ENCODE peak calls at places on chromosome 1, in seven cellular contexts. F, N, J, Q, C, O and M are unnamed samples.

GRCh38 chr1:17258116-17258757 is 9.3 kb downstream of the PADI3 start:
- DNase-seq in F (no peak), N (no peak), J (no peak), Q (no peak), C (no peak), O (no peak), M (no peak)

GRCh38 chr1:110237406-110238152 is 27.5 kb downstream of the KCNC4 start:
- DNase-seq in F (no peak), N (no peak), J (no peak), Q (no peak), C (no peak), O (no peak), M (no peak)

GRCh38 chr1:221439008-221439733 is 302.7 kb downstream of the DUSP10 start:
- DNase-seq in F (peak), N (no peak), J (no peak), Q (no peak), C (peak), O (no peak), M (no peak)

GRCh38 chr1:59368007-59368670 is 71.2 kb downstream of the FGGY start:
- DNase-seq in F (no peak), N (no peak), J (no peak), Q (no peak), C (no peak), O (no peak), M (no peak)

GRCh38 chr1:204426035-204426436 is 14.4 kb upstream of the PPP1R15B start:
- DNase-seq in F (no peak), N (no peak), J (no peak), Q (no peak), C (peak), O (no peak), M (no peak)

GRCh38 chr1:27037518-27037917 is 24.9 kb upstream of the TENT5B start:
- DNase-seq in F (no peak), N (no peak), J (no peak), Q (no peak), C (no peak), O (no peak), M (no peak)

GRCh38 chr1:53615101-53615500 is 123.9 kb downstream of the GLIS1 start:
- DNase-seq in F (no peak), N (no peak), J (no peak), Q (no peak), C (no peak), O (peak), M (no peak)

GRCh38 chr1:171841050-171841910 is at the start of gene DNM3:
- DNase-seq in F (peak), N (peak), J (peak), Q (no peak), C (peak), O (peak), M (peak)

GRCh38 chr1:43293171-43293570 is 7.6 kb upstream of the TIE1 start:
- DNase-seq in F (no peak), N (no peak), J (no peak), Q (no peak), C (no peak), O (no peak), M (no peak)

GRCh38 chr1:7580923-7581753 is 190.0 kb upstream of the VAMP3 start:
- DNase-seq in F (no peak), N (peak), J (no peak), Q (no peak), C (peak), O (peak), M (no peak)

GRCh38 chr1:180567664-180568063 is 8.9 kb downstream of the OVAAL start:
- DNase-seq in F (no peak), N (no peak), J (no peak), Q (no peak), C (no peak), O (no peak), M (no peak)

GRCh38 chr1:10599194-10599861 is 124.6 kb downstream of the PEX14 start:
- DNase-seq in F (no peak), N (peak), J (no peak), Q (no peak), C (peak), O (no peak), M (no peak)

GRCh38 chr1:206672844-206673758 is 11.6 kb upstream of the MAPKAPK2 start:
- DNase-seq in F (no peak), N (no peak), J (no peak), Q (no peak), C (peak), O (peak), M (no peak)

GRCh38 chr1:206672011-206672688 is 12.6 kb upstream of the MAPKAPK2 start:
- DNase-seq in F (peak), N (no peak), J (no peak), Q (no peak), C (no peak), O (no peak), M (no peak)

GRCh38 chr1:206674236-206674635 is 10.5 kb upstream of the MAPKAPK2 start:
- DNase-seq in F (no peak), N (no peak), J (no peak), Q (no peak), C (no peak), O (no peak), M (no peak)

GRCh38 chr1:206676499-206676898 is 8.2 kb upstream of the MAPKAPK2 start:
- DNase-seq in F (no peak), N (no peak), J (no peak), Q (no peak), C (no peak), O (no peak), M (no peak)

GRCh38 chr1:206674745-206675175 is 9.9 kb upstream of the MAPKAPK2 start:
- DNase-seq in F (no peak), N (peak), J (no peak), Q (no peak), C (peak), O (peak), M (no peak)
- H3K27ac ChIP-seq in F (no peak), N (peak), J (no peak), Q (peak), C (peak), O (peak), M (no peak)

DNA sequence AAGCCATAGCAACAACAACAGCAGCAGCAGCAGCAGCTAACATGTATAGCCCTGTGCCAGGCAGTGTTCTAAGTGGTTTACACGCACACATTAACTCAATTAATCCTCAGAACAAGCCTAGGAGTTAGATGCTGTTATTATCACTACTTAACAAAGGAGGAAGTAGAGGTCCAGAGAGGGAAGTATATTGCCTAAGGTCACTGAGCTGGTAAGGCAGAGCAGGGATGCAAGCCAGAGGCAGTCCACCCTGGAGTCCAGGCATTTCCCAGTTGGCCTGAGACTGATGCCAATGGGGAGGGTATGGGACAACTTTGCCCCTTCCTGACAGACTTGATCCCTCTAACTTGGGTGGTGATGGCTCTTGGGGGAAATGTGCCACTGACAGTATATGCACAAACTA is 6.8 kb downstream of the CDC14A start:
- DNase-seq in F (no peak), N (no peak), J (no peak), Q (no peak), C (no peak), O (no peak), M (no peak)
- H3K27ac ChIP-seq in F (no peak), N (no peak), J (no peak), Q (no peak), C (no peak), O (no peak), M (no peak)

DNA sequence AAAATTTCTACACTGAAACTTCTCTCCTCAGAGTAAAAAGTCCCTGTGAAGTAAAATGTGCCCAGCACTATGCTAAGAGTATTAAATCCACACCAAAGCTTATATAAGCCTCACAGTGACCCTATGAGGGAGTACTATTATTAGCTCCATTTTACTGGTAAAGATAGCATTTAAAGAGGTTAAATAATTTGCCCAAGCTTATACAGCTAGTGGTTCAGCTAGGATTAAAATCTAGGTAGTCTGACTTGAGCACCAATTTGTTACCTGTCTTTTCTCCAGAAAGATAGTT is 12.3 kb downstream of the AKIRIN1 start:
- DNase-seq in F (no peak), N (no peak), J (no peak), Q (no peak), C (no peak), O (no peak), M (no peak)
- H3K27ac ChIP-seq in F (peak), N (no peak), J (no peak), Q (no peak), C (peak), O (no peak), M (no peak)

GRCh38 chr1:182863940-182864339 is 24.8 kb downstream of the DHX9 start:
- DNase-seq in F (no peak), N (no peak), J (no peak), Q (no peak), C (no peak), O (no peak), M (no peak)

GRCh38 chr1:182857212-182857611 is 18.1 kb downstream of the DHX9 start:
- DNase-seq in F (no peak), N (no peak), J (no peak), Q (no peak), C (no peak), O (no peak), M (no peak)

GRCh38 chr1:182860658-182861057 is 21.5 kb downstream of the DHX9 start:
- DNase-seq in F (no peak), N (no peak), J (no peak), Q (no peak), C (no peak), O (no peak), M (no peak)

GRCh38 chr1:182861994-182862393 is 22.8 kb downstream of the DHX9 start:
- DNase-seq in F (no peak), N (no peak), J (no peak), Q (no peak), C (peak), O (no peak), M (no peak)
- H3K27ac ChIP-seq in F (no peak), N (no peak), J (no peak), Q (no peak), C (peak), O (no peak), M (no peak)

DNA sequence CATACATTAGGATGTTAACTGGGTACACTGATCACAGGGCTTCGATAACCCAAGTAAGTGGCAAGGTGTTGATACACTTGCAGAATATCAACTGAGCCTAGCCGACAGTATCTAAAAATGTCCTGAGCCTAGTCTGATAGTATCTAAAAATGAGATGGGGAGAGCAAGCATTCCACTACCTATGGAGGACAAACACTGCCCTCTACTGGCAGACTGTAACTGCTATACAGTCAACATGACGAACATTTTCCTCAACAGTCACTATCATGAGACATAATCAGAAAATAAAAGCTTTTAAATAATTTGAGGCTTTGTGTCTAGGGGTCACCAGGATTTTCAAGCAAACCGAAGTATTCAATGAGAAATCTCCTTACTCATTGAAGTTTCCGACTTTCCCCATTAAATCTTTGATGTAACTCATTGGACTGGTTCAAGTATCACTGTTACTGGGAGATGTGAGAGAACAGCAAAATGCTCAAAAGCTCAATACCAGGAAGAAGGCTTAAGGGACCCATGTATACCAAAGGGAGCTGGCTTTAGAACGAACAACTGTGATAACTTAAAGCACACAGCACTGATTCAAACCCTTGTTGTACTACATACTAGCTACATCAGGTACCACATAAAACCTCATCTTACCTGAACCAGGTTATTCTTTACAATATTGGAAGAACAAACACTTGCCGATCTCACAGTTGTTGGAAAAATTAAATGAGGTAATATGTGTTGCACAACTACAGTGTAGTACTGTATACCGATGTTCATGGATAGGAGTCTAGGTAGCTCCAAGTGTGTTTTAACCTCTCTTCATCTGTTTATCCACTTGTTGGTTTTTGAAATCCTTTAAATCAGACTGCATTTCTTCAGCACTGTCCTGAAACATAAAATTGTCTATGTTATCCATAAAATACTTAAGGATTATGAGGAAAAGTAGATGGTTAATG is 31.1 kb upstream of the SLC45A3 start:
- DNase-seq in F (peak), N (peak), J (peak), Q (no peak), C (peak), O (no peak), M (peak)
- H3K27ac ChIP-seq in F (peak), N (no peak), J (peak), Q (no peak), C (no peak), O (no peak), M (peak)